ENCODE peak calls at places on chromosome 14, in eight cellular contexts. G is GM23248; C is MM.1S; T is neuronal stem cell; M is heart right ventricle; Z is CD8-positive, alpha-beta T cell; Y is lung; K is cardiac muscle cell. B is an unnamed sample.

GRCh38 chr14:28057286-28058011 is 709.1 kb upstream of the FOXG1 start:
- DNase-seq in G (no peak), C (peak; percentile 58), K (no peak), Y (no peak), M (no peak), Z (no peak), T (no peak), B (no peak)

GRCh38 chr14:100892496-100893227 is 10.9 kb downstream of the RTL1 start:
- DNase-seq in M (no peak), Y (no peak), K (no peak), Z (no peak), G (no peak), C (no peak), T (no peak), B (no peak)

GRCh38 chr14:37608649-37609048 is 13.2 kb downstream of the TTC6 start:
- DNase-seq in C (no peak), K (no peak), Y (no peak), M (no peak), T (no peak), Z (no peak), G (no peak), B (no peak)

GRCh38 chr14:92619671-92620437 is 106.3 kb downstream of the RIN3 start:
- DNase-seq in Z (no peak), Y (no peak), M (no peak), K (no peak), T (no peak), G (peak; percentile 25), C (no peak), B (no peak)

GRCh38 chr14:93879362-93879983 is 47.7 kb upstream of the FAM181A start:
- DNase-seq in Y (no peak), G (no peak), Z (no peak), K (no peak), T (no peak), C (no peak), M (no peak), B (no peak)

GRCh38 chr14:23175823-23176222 is 7.6 kb downstream of the SLC7A8 start:
- DNase-seq in K (no peak), Z (no peak), G (peak; percentile 47), M (no peak), Y (no peak), C (no peak), T (no peak), B (no peak)

GRCh38 chr14:69013943-69014782 is 35.1 kb upstream of the ACTN1 start:
- DNase-seq in C (no peak), T (no peak), Y (peak; percentile 88), Z (no peak), K (peak; percentile 79), M (peak; percentile 18), G (peak; percentile 60), B (no peak)

GRCh38 chr14:56422703-56423213 is 156.8 kb upstream of the TMEM260 start:
- DNase-seq in Y (peak; percentile 66), K (peak; percentile 71), C (no peak), M (peak; percentile 61), Z (no peak), G (peak; percentile 79), T (peak; percentile 21), B (peak; percentile 17)

GRCh38 chr14:99724939-99725773 is 41.1 kb downstream of the CYP46A1 start:
- DNase-seq in T (no peak), K (no peak), Y (no peak), G (no peak), C (no peak), M (no peak), Z (no peak), B (no peak)

GRCh38 chr14:78341827-78342389 is 171.7 kb downstream of the NRXN3 start:
- DNase-seq in K (no peak), C (no peak), Z (no peak), M (no peak), Y (no peak), T (no peak), G (no peak), B (no peak)

GRCh38 chr14:25049559-25050493 is at the start of gene STXBP6:
- DNase-seq in Y (peak; percentile 45), M (peak; percentile 74), K (peak; percentile 85), T (peak; percentile 71), Z (no peak), G (peak; percentile 92), C (peak; percentile 48), B (no peak)

GRCh38 chr14:58072288-58073071 is 79.5 kb downstream of the ARMH4 start:
- DNase-seq in C (peak; percentile 48), Z (peak; percentile 30), K (peak; percentile 75), Y (peak; percentile 32), M (peak; percentile 62), T (peak; percentile 70), G (peak; percentile 78), B (peak; percentile 42)

GRCh38 chr14:104931771-104932675 is 7.3 kb downstream of the PLD4 start:
- DNase-seq in K (peak; percentile 47), T (no peak), M (no peak), Y (no peak), Z (no peak), G (no peak), C (no peak), B (no peak)

GRCh38 chr14:90986510-90986909 is 73.9 kb downstream of the RPS6KA5 start:
- DNase-seq in Y (no peak), M (no peak), G (no peak), Z (no peak), C (peak; percentile 8), T (no peak), K (no peak), B (no peak)

GRCh38 chr14:54483848-54484247 is 4.9 kb downstream of the GMFB start:
- DNase-seq in T (no peak), M (no peak), K (no peak), Z (no peak), Y (no peak), C (no peak), G (peak; percentile 14), B (no peak)

DNA sequence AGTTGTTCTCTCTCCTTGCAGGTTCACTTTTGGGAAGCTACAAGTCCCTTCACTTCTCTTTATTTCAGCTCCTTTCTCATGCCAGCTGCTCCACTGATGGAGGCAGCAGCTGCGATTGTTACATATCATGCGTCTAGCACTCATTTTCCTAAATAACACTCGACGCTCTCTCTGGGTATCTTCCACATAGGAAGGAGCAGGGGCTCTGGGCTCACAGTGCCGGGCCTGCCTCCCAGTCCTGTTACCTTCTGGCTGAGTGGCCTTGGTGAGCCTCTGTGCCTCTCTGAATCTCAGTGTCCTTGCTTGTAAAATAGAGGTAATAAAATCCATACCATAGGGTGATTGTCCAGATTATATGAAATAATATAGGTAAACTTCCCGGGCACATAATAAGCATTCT is 162.5 kb upstream of the HIF1A start:
- DNase-seq in K (no peak), M (no peak), G (no peak), Z (no peak), Y (no peak), T (no peak), C (no peak), B (no peak)
- H3K27ac ChIP-seq in K (peak overlapping the region; percentile 12), M (no peak overlapping the region), G (no peak overlapping the region), Z (no peak overlapping the region), Y (no peak overlapping the region), T (no peak overlapping the region), C (no peak overlapping the region), B (no peak overlapping the region)

GRCh38 chr14:51554953-51555352 is 96.8 kb upstream of the FRMD6 start:
- DNase-seq in Z (no peak), T (no peak), Y (no peak), K (no peak), M (no peak), C (peak; percentile 50), G (peak; percentile 73), B (no peak)
- H3K4me1 ChIP-seq in Z (no peaks in the 10 kb centered on the region), T (no peaks in the 10 kb centered on the region), Y (peaks cover 2% of the 10 kb centered on the region), K (no peaks in the 10 kb centered on the region), M (no peaks in the 10 kb centered on the region), C (peaks cover 3% of the 10 kb centered on the region), G (peaks cover 30% of the 10 kb centered on the region), B (no peaks in the 10 kb centered on the region)

GRCh38 chr14:49688701-49689030 is 652 bp upstream of the POLE2 start:
- DNase-seq in K (no peak), Y (no peak), G (no peak), T (no peak), M (no peak), Z (no peak), C (no peak), B (no peak)
- H3K4me3 ChIP-seq in K (no peak overlapping the region), Y (no peak overlapping the region), G (peak overlapping the region; percentile 89), T (no peak overlapping the region), M (peak overlapping the region; percentile 59), Z (peak overlapping the region; percentile 57), C (no peak overlapping the region), B (peak overlapping the region; percentile 57)

GRCh38 chr14:103547941-103548462 is 14.5 kb downstream of the BAG5 start:
- DNase-seq in Z (no peak), Y (no peak), K (no peak), C (no peak), M (no peak), T (no peak), G (no peak), B (no peak)
- H3K27ac ChIP-seq in Z (no peak overlapping the region), Y (no peak overlapping the region), K (no peak overlapping the region), C (no peak overlapping the region), M (no peak overlapping the region), T (no peak overlapping the region), G (no peak overlapping the region), B (no peak overlapping the region)

DNA sequence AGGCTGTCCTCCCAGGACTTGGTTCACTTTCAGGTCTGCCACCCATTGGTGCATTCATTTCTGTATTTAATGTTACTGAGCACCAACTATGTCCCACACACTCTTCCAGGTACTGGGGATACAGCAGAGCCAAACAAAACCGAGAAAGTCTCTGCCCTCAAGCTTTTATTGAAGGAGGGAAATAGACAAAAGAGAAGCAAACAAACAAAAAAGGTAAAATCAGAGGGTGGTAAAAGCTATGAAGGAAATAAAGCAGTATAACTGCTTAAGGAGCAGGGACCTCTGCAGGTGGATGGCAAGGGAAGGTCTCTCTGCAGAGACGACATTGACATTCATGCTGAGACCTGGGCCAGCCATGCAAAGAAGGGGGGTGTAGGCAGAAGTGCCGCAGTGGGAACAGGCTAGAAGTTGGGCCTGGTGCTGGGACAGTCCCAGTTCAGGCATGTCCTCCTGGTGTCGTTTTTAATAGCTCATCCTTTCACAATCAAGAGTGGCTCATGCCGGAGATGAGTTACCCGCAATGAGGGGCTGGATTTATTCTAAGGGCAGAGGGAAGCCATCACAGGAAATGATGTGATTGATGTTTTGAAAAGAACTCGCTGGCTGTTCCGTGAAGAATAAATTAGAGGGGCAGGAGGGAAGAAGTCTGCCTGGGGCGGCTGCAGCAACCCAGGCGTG is 72.8 kb downstream of the IRF2BPL start:
- DNase-seq in Y (no peak), G (peak; percentile 89), M (peak; percentile 41), C (peak; percentile 27), Z (peak; percentile 62), T (no peak), K (no peak), B (peak; percentile 73)
- H3K4me1 ChIP-seq in Y (peaks cover 18% of the 10 kb centered on the region), G (peaks cover 55% of the 10 kb centered on the region), M (peaks cover 40% of the 10 kb centered on the region), C (peaks cover 25% of the 10 kb centered on the region), Z (peaks cover 45% of the 10 kb centered on the region), T (peaks cover 15% of the 10 kb centered on the region), K (peaks cover 42% of the 10 kb centered on the region), B (peaks cover 64% of the 10 kb centered on the region)

GRCh38 chr14:41830679-41831078 is 224.0 kb downstream of the LRFN5 start:
- DNase-seq in Y (no peak), T (no peak), C (no peak), Z (no peak), K (no peak), M (no peak), G (peak; percentile 68), B (no peak)
- H3K4me3 ChIP-seq in Y (no peak overlapping the region), T (no peak overlapping the region), C (no peak overlapping the region), Z (no peak overlapping the region), K (no peak overlapping the region), M (no peak overlapping the region), G (no peak overlapping the region), B (no peak overlapping the region)